ENCODE peak calls at places on chromosomes 3 and 15, in six cellular contexts. P is OCI-LY7, Z is K562, Q is IMR-90, M is GM23338, T is mammary epithelial cell. A is an unnamed sample.
A peak's percentile ranks its signal among the peaks of the same experiment; 100 is the strongest.

GRCh38 chr3:193826126-193826795 is 233.3 kb downstream of the OPA1 start:
- DNase-seq in P (no peak), T (peak; percentile 95), Z (no peak), Q (peak; percentile 34), M (no peak), A (peak; percentile 68)

GRCh38 chr3:196111939-196112386 is 30.1 kb upstream of the TFRC start:
- DNase-seq in Q (no peak), P (no peak), M (peak; percentile 4), Z (no peak), T (no peak), A (no peak)

GRCh38 chr3:59549972-59550371 is 500.1 kb upstream of the CFAP20DC start:
- DNase-seq in Q (no peak), T (no peak), Z (no peak), P (no peak), M (no peak), A (no peak)

GRCh38 chr3:186439725-186440124 is 77.7 kb upstream of the DGKG start:
- DNase-seq in M (no peak), T (no peak), Z (no peak), Q (no peak), P (no peak), A (no peak)

GRCh38 chr3:124800511-124801374 is 70.5 kb downstream of the UMPS start:
- DNase-seq in P (no peak), T (no peak), Z (no peak), Q (peak; percentile 40), M (no peak), A (peak; percentile 59)

GRCh38 chr15:71447328-71448250 is 332.3 kb downstream of the THSD4 start:
- DNase-seq in P (no peak), Q (peak; percentile 36), Z (no peak), M (no peak), T (peak; percentile 98), A (no peak)

GRCh38 chr15:62618432-62618831 is 424.1 kb upstream of the TPM1 start:
- DNase-seq in P (no peak), Z (no peak), M (no peak), T (peak; percentile 88), Q (peak; percentile 94), A (peak; percentile 41)

GRCh38 chr15:61198722-61199121 is 30.4 kb downstream of the RORA start:
- DNase-seq in T (no peak), Q (no peak), Z (no peak), P (no peak), M (peak; percentile 45), A (no peak)

DNA sequence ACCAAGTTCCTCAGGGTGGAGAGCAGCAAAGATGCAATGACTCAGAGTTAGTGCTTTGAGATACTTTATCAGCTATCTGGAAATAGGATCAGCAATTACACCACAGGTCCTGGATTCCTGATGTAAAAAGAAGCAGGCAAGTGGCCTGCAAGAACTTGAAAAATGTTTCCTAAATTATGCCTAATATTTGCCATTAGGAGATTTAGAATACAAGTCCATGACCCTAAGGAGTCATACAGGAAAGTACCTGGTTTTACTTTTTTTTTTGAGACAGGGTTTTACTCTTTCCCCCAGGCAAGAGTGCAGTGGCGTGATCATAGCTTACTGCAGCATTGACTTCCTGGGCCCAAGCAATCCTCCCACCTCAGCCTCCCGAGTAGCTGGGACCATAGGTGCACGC is 78.8 kb upstream of the CRBN start:
- DNase-seq in M (no peak), P (no peak), Z (no peak), T (no peak), Q (no peak), A (no peak)
- H2AFZ ChIP-seq in M (no peak overlapping the region), P (no peak overlapping the region), Z (no peak overlapping the region), T (no peak overlapping the region), Q (no peak overlapping the region), A (no peak overlapping the region)

GRCh38 chr3:11948331-11948730 is 55.9 kb upstream of the SYN2 start:
- DNase-seq in Z (no peak), M (no peak), T (no peak), Q (no peak), P (no peak), A (no peak)

GRCh38 chr3:11948866-11949265 is 55.3 kb upstream of the SYN2 start:
- DNase-seq in Q (no peak), M (no peak), T (no peak), P (no peak), Z (no peak), A (no peak)

GRCh38 chr3:11950576-11950975 is 53.6 kb upstream of the SYN2 start:
- DNase-seq in M (no peak), T (no peak), P (no peak), Q (no peak), Z (no peak), A (peak; percentile 34)

GRCh38 chr3:11953350-11953749 is 50.8 kb upstream of the SYN2 start:
- DNase-seq in Z (no peak), Q (no peak), P (no peak), T (no peak), M (no peak), A (no peak)

GRCh38 chr3:11949351-11949750 is 54.8 kb upstream of the SYN2 start:
- DNase-seq in Z (no peak), T (no peak), M (no peak), P (no peak), Q (no peak), A (no peak)
- H2AFZ ChIP-seq in Z (peak overlapping the region; percentile 28), T (no peak overlapping the region), M (peak overlapping the region; percentile 28), P (no peak overlapping the region), Q (no peak overlapping the region), A (no peak overlapping the region)

DNA sequence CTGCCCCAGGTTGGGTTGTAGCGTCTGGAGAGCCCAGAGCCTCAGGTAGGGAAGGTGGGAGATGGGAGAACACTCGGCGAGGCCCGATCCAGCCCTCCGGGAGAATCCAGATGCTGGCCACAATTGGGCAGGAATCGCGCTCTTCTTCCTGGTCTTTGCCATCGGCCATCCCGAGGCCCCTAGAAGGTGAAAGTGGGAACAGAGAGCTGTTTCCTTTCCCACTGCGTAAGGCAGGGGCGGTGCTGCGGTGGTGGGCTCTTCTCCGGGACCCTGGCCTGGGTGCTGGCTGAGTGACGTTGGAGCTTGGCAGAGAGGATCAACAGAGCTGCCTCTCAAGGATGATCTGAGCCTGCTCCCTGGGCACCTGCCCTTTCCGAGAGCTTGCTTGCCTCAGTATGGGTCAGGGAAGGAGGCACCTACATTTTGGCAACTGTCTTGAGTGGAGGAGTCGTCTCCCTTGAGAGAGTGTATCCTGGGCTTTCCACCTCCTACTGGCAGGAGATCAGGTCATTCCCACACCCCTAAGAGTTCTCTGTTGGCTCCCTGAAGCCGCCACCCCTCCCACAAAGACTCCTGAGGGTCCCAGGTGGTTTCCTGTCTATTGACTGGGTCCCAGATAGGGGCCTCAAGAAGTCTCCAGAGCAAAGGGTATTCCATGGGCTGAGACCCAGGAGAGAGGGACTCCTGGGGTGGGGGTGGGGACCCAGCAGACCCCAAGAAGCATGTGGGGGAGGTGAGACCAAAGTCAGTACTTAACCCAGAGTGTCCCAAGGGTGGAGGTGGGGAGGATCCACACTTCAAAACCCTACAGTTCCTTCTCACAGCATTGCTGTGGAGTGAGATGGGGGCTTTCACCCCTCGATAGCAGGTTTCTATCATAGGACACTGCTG is 1.6 kb downstream of the C15orf39 start:
- DNase-seq in M (no peak), Z (no peak), P (peak; percentile 23), T (peak; percentile 25), Q (peak; percentile 12), A (no peak)
- H2AFZ ChIP-seq in M (no peak overlapping the region), Z (peak overlapping the region; percentile 92), P (no peak overlapping the region), T (peak overlapping the region; percentile 80), Q (peak overlapping the region; percentile 98), A (no peak overlapping the region)

DNA sequence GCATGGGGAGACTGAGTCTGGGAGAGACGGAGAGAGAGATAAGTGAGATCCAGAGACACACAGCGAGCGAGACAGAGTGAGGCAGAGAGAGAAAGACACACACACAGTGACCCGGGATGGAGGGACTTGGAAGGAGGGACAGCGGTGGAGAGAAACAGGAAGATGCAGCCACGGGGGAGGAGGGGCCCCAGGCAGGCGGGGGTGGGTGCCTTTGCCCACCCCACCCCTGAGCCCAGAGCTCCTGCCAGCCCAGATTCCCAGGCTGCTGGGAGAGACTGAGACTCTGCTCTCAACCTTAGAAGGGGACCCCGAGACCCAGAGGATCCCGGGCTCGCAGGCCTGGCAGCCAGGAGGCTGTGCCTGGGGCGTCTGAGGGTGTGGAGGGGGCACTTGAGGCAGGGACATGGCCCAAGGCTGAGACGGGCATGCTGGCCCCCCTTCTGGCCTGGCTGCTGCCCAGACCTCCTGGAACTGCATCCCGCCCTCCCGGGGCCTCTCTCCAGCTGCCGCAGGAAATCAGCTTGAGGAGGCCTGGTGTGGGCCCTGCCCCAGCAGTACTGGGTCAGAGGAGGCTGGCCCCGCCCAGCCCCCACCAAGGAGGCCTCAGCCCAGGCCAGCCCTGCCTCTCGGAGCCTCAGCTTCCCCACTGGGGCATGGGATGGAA is 18.1 kb downstream of the H1-8 start:
- DNase-seq in P (no peak), M (no peak), Q (peak; percentile 76), Z (no peak), T (no peak), A (peak; percentile 83)
- H2AFZ ChIP-seq in P (peak overlapping the region; percentile 51), M (no peak overlapping the region), Q (peak overlapping the region; percentile 91), Z (no peak overlapping the region), T (peak overlapping the region; percentile 72), A (peak overlapping the region; percentile 26)

GRCh38 chr3:112101946-112102345 is 15.8 kb downstream of the C3orf52 start:
- DNase-seq in M (no peak), Z (no peak), Q (peak; percentile 97), P (no peak), T (peak; percentile 92), A (no peak)
- H2AFZ ChIP-seq in M (no peak overlapping the region), Z (no peak overlapping the region), Q (peak overlapping the region; percentile 9), P (no peak overlapping the region), T (no peak overlapping the region), A (no peak overlapping the region)

A was measured in hepatocyte.